ENCODE peak calls at places on chromosomes 16 and 17, in eight cellular contexts. S is skeletal muscle cell, Z is caudate nucleus, Q is adrenal gland, M is IMR-90, L is left ventricle myocardium inferior, F is H54, W is A549. D is an unnamed sample.

GRCh38 chr16:15829460-15829859 is 27.4 kb downstream of the MYH11 start:
- DNase-seq in M (peak), L (peak), F (no peak), Z (no peak), W (no peak), S (no peak), Q (peak), D (no peak)

GRCh38 chr16:69417537-69418199 is 6.8 kb upstream of the CYB5B start:
- DNase-seq in M (no peak), Q (peak), W (peak), L (no peak), S (no peak), Z (peak), F (no peak), D (no peak)

GRCh38 chr17:67374329-67375053 is 2.6 kb upstream of the PITPNC1 start:
- DNase-seq in S (peak), Z (peak), F (peak), W (peak), Q (peak), L (peak), M (peak), D (peak)

GRCh38 chr16:24700549-24701392 is 28.7 kb upstream of the TNRC6A start:
- DNase-seq in Z (peak), Q (peak), W (peak), S (peak), L (peak), M (peak), F (peak), D (no peak)

GRCh38 chr17:30372755-30373154 is 6.0 kb upstream of the CPD start:
- DNase-seq in M (peak), F (peak), Z (no peak), Q (no peak), L (no peak), S (no peak), W (peak), D (no peak)

GRCh38 chr16:68246671-68247070 is 1.5 kb downstream of the PLA2G15 start:
- DNase-seq in W (no peak), S (no peak), Z (no peak), L (no peak), Q (no peak), F (no peak), M (no peak), D (no peak)

GRCh38 chr17:7856081-7856791 is 1.1 kb downstream of the NAA38 start:
- DNase-seq in M (no peak), Z (no peak), W (no peak), F (no peak), S (no peak), Q (peak), L (peak), D (no peak)

GRCh38 chr16:85424260-85425060 is 188.7 kb upstream of the GSE1 start:
- DNase-seq in Q (no peak), S (no peak), W (no peak), Z (no peak), L (peak), F (no peak), M (no peak), D (no peak)

GRCh38 chr17:62161405-62162148 is 96.5 kb upstream of the MED13 start:
- DNase-seq in L (no peak), M (no peak), S (no peak), F (no peak), Q (no peak), Z (no peak), W (no peak), D (no peak)

GRCh38 chr17:79027925-79028491 is 4.0 kb downstream of the C1QTNF1 start:
- DNase-seq in S (no peak), F (peak), L (no peak), M (no peak), Z (no peak), Q (peak), W (no peak), D (no peak)

GRCh38 chr17:27466748-27467375 is 10.6 kb downstream of the KSR1 start:
- DNase-seq in L (no peak), Z (no peak), M (no peak), W (no peak), F (no peak), S (no peak), Q (no peak), D (peak)

GRCh38 chr16:82987767-82988166 is 361.0 kb downstream of the CDH13 start:
- DNase-seq in M (peak), L (no peak), Q (no peak), Z (no peak), S (no peak), F (peak), W (no peak), D (no peak)

GRCh38 chr16:917591-918061 is 53.2 kb downstream of the LMF1 start:
- DNase-seq in L (no peak), S (no peak), W (no peak), Z (no peak), F (no peak), Q (no peak), M (no peak), D (no peak)

GRCh38 chr16:29835926-29836325 is 15.7 kb downstream of the MVP start:
- DNase-seq in Q (no peak), Z (no peak), F (no peak), M (no peak), L (no peak), W (no peak), S (no peak), D (no peak)

GRCh38 chr16:81734632-81735434 is 44.3 kb upstream of the PLCG2 start:
- DNase-seq in L (no peak), S (no peak), M (no peak), W (no peak), Z (no peak), Q (no peak), F (no peak), D (no peak)

GRCh38 chr17:35892091-35892637 is 12.0 kb upstream of the CCL5 start:
- DNase-seq in L (no peak), Q (no peak), M (peak), Z (no peak), S (no peak), F (no peak), W (no peak), D (no peak)

GRCh38 chr17:68238894-68239293 is 8.9 kb upstream of the AMZ2 start:
- DNase-seq in M (no peak), Z (peak), Q (no peak), L (no peak), S (no peak), W (no peak), F (no peak), D (no peak)

GRCh38 chr17:60354223-60354622 is 37.7 kb downstream of the USP32 start:
- DNase-seq in F (peak), S (peak), L (no peak), W (no peak), M (peak), Z (no peak), Q (no peak), D (no peak)

GRCh38 chr17:78557598-78558039 is 19.6 kb downstream of the DNAH17 start:
- DNase-seq in F (peak), Z (no peak), S (peak), Q (no peak), W (peak), L (no peak), M (peak), D (no peak)

GRCh38 chr17:65576939-65577338 is 15.5 kb upstream of the AXIN2 start:
- DNase-seq in W (no peak), L (no peak), S (no peak), M (no peak), Q (no peak), Z (no peak), F (no peak), D (no peak)

GRCh38 chr16:83338941-83339340 is 468.8 kb upstream of the HSBP1 start:
- DNase-seq in S (no peak), M (peak), W (no peak), Q (no peak), F (no peak), Z (no peak), L (no peak), D (no peak)

GRCh38 chr17:67378444-67379250 is 1.6 kb downstream of the PITPNC1 start:
- DNase-seq in W (peak), F (peak), L (peak), Z (peak), M (peak), Q (peak), S (no peak), D (peak)

GRCh38 chr17:27766438-27766837 is 33.9 kb downstream of the NOS2 start:
- DNase-seq in L (no peak), Z (no peak), M (no peak), S (no peak), F (no peak), Q (no peak), W (no peak), D (no peak)

GRCh38 chr17:12806630-12807029 is 17.3 kb downstream of the ARHGAP44 start:
- DNase-seq in W (no peak), M (no peak), L (no peak), Z (no peak), F (no peak), Q (no peak), S (no peak), D (no peak)

GRCh38 chr16:70725024-70725911 is 39.4 kb upstream of the MTSS2 start:
- DNase-seq in Q (peak), F (no peak), L (peak), S (no peak), W (no peak), Z (peak), M (no peak), D (no peak)

GRCh38 chr17:3888343-3889171 is 4.3 kb downstream of the CAMKK1 start:
- DNase-seq in L (peak), Q (peak), F (peak), Z (no peak), W (no peak), S (peak), M (peak), D (no peak)

GRCh38 chr16:50331570-50331969 is 37.2 kb downstream of the BRD7 start:
- DNase-seq in L (no peak), F (no peak), W (no peak), M (no peak), S (no peak), Q (no peak), Z (no peak), D (no peak)

GRCh38 chr16:57883480-57883879 is 81.2 kb upstream of the KIFC3 start:
- DNase-seq in F (no peak), M (no peak), W (no peak), L (no peak), S (no peak), Z (no peak), Q (no peak), D (no peak)

GRCh38 chr16:66058181-66058580 is 308.3 kb upstream of the CDH5 start:
- DNase-seq in F (no peak), Q (no peak), W (no peak), M (peak), Z (no peak), S (no peak), L (no peak), D (no peak)

GRCh38 chr16:89366561-89367537 is 123.5 kb downstream of the ANKRD11 start:
- DNase-seq in L (no peak), F (no peak), W (no peak), Z (no peak), M (no peak), S (no peak), Q (no peak), D (no peak)

GRCh38 chr17:32504166-32504990 is 17.6 kb downstream of the CDK5R1 start:
- DNase-seq in M (no peak), S (no peak), W (no peak), Z (no peak), L (no peak), Q (no peak), F (no peak), D (no peak)

GRCh38 chr17:30401097-30401496 is 22.4 kb downstream of the CPD start:
- DNase-seq in Z (no peak), M (no peak), L (no peak), F (no peak), W (no peak), S (no peak), Q (no peak), D (no peak)

GRCh38 chr17:79223953-79224352 is 149.3 kb downstream of the ENGASE start:
- DNase-seq in Q (no peak), M (no peak), F (no peak), Z (no peak), S (no peak), L (no peak), W (no peak), D (no peak)

GRCh38 chr17:75535119-75535537 is 9.6 kb downstream of the LLGL2 start:
- DNase-seq in F (no peak), S (no peak), L (no peak), W (no peak), M (no peak), Z (no peak), Q (no peak), D (peak)